ENCODE peak calls at places on chromosome 4, in eight cellular contexts. J, V, I, T, O, P, M and B are unnamed samples.

GRCh38 chr4:19623866-19624265 is 627.8 kb upstream of the SLIT2 start:
- DNase-seq in J (no peak), V (peak), I (no peak), T (peak), O (no peak), P (no peak), M (no peak), B (no peak)

GRCh38 chr4:38034986-38035882 is 75.0 kb downstream of the PTTG2 start:
- DNase-seq in J (peak), V (peak), I (peak), T (peak), O (no peak), P (peak), M (peak), B (peak)

GRCh38 chr4:128256539-128256938 is 31.1 kb downstream of the PGRMC2 start:
- DNase-seq in J (no peak), V (no peak), I (no peak), T (no peak), O (no peak), P (no peak), M (no peak), B (no peak)

GRCh38 chr4:13543648-13544555 is at the start of gene NKX3-2:
- DNase-seq in J (no peak), V (peak), I (peak), T (peak), O (peak), P (no peak), M (no peak), B (no peak)

GRCh38 chr4:3660086-3660927 is 105.9 kb upstream of the ADRA2C start:
- DNase-seq in J (no peak), V (no peak), I (no peak), T (no peak), O (peak), P (no peak), M (no peak), B (no peak)

GRCh38 chr4:25580633-25581467 is 74.8 kb upstream of the SLC34A2 start:
- DNase-seq in J (no peak), V (no peak), I (no peak), T (peak), O (no peak), P (no peak), M (no peak), B (no peak)

GRCh38 chr4:157898836-157899605 is 273.8 kb downstream of the GASK1B start:
- DNase-seq in J (no peak), V (no peak), I (peak), T (no peak), O (no peak), P (no peak), M (no peak), B (no peak)

GRCh38 chr4:173288296-173288695 is 45.9 kb downstream of the HMGB2 start:
- DNase-seq in J (peak), V (peak), I (peak), T (peak), O (peak), P (peak), M (peak), B (peak)

GRCh38 chr4:1367230-1367935 is 20.4 kb downstream of the UVSSA start:
- DNase-seq in J (no peak), V (no peak), I (no peak), T (no peak), O (peak), P (no peak), M (no peak), B (no peak)

GRCh38 chr4:109973529-109973905 is 60.8 kb downstream of the EGF start:
- DNase-seq in J (no peak), V (no peak), I (no peak), T (no peak), O (no peak), P (no peak), M (no peak), B (no peak)

GRCh38 chr4:170400346-170400745 is 310.6 kb upstream of the AADAT start:
- DNase-seq in J (no peak), V (peak), I (peak), T (peak), O (no peak), P (no peak), M (no peak), B (no peak)

GRCh38 chr4:126495163-126495752 is 1137.5 kb upstream of the INTU start:
- DNase-seq in J (no peak), V (no peak), I (no peak), T (no peak), O (no peak), P (no peak), M (no peak), B (no peak)

GRCh38 chr4:53477666-53478065 is 100.2 kb downstream of the FIP1L1 start:
- DNase-seq in J (no peak), V (no peak), I (no peak), T (peak), O (no peak), P (no peak), M (no peak), B (no peak)

GRCh38 chr4:136203199-136203598 is 1329.1 kb downstream of the PCDH18 start:
- DNase-seq in J (no peak), V (no peak), I (no peak), T (no peak), O (no peak), P (no peak), M (no peak), B (no peak)

GRCh38 chr4:102760645-102761477 is at the start of gene MANBA:
- DNase-seq in J (peak), V (peak), I (peak), T (peak), O (peak), P (peak), M (peak), B (peak)

GRCh38 chr4:7828011-7828720 is 111.5 kb downstream of the AFAP1 start:
- DNase-seq in J (peak), V (peak), I (no peak), T (peak), O (no peak), P (peak), M (peak), B (no peak)

GRCh38 chr4:78532046-78532445 is 19.5 kb upstream of the ANXA3 start:
- DNase-seq in J (no peak), V (no peak), I (no peak), T (no peak), O (no peak), P (no peak), M (no peak), B (no peak)

GRCh38 chr4:88442636-88443260 is 14.2 kb upstream of the HERC5 start:
- DNase-seq in J (no peak), V (peak), I (peak), T (no peak), O (no peak), P (no peak), M (no peak), B (no peak)

GRCh38 chr4:109921384-109921808 is 8.7 kb downstream of the EGF start:
- DNase-seq in J (no peak), V (peak), I (peak), T (peak), O (no peak), P (peak), M (no peak), B (peak)

GRCh38 chr4:2244947-2245786 is 3.2 kb upstream of the HAUS3 start:
- DNase-seq in J (no peak), V (no peak), I (no peak), T (no peak), O (no peak), P (no peak), M (no peak), B (peak)

GRCh38 chr4:164648849-164649212 is 105.1 kb upstream of the SMIM31 start:
- DNase-seq in J (no peak), V (peak), I (no peak), T (no peak), O (no peak), P (no peak), M (no peak), B (no peak)

GRCh38 chr4:35252071-35252470 is 992.2 kb downstream of the ARAP2 start:
- DNase-seq in J (no peak), V (no peak), I (no peak), T (no peak), O (no peak), P (no peak), M (no peak), B (no peak)

GRCh38 chr4:101306225-101306624 is 41.1 kb downstream of the PPP3CA start:
- DNase-seq in J (peak), V (peak), I (no peak), T (no peak), O (no peak), P (no peak), M (no peak), B (no peak)

GRCh38 chr4:48129307-48130014 is 4.6 kb downstream of the TXK start:
- DNase-seq in J (peak), V (no peak), I (peak), T (no peak), O (no peak), P (no peak), M (no peak), B (no peak)

GRCh38 chr4:17234678-17235077 is 277.2 kb downstream of the QDPR start:
- DNase-seq in J (no peak), V (no peak), I (no peak), T (no peak), O (no peak), P (no peak), M (no peak), B (no peak)

GRCh38 chr4:166277851-166278250 is 404.8 kb downstream of the TLL1 start:
- DNase-seq in J (no peak), V (no peak), I (no peak), T (no peak), O (no peak), P (no peak), M (no peak), B (no peak)

GRCh38 chr4:3747582-3747906 is 18.6 kb upstream of the ADRA2C start:
- DNase-seq in J (peak), V (no peak), I (peak), T (peak), O (peak), P (no peak), M (no peak), B (peak)

GRCh38 chr4:74516321-74516720 is 71.4 kb downstream of the AREG start:
- DNase-seq in J (no peak), V (no peak), I (no peak), T (peak), O (no peak), P (no peak), M (no peak), B (no peak)

GRCh38 chr4:159105761-159106243 is 2.9 kb downstream of the RAPGEF2 start:
- DNase-seq in J (peak), V (no peak), I (no peak), T (peak), O (no peak), P (peak), M (no peak), B (no peak)

GRCh38 chr4:169774466-169775445 is 17.0 kb upstream of the HPF1 start:
- DNase-seq in J (peak), V (no peak), I (no peak), T (peak), O (peak), P (no peak), M (no peak), B (no peak)

GRCh38 chr4:147970003-147970402 is 238.1 kb downstream of the ARHGAP10 start:
- DNase-seq in J (no peak), V (no peak), I (no peak), T (no peak), O (no peak), P (no peak), M (no peak), B (no peak)

GRCh38 chr4:6422105-6422504 is 50.3 kb downstream of the PPP2R2C start:
- DNase-seq in J (no peak), V (no peak), I (no peak), T (no peak), O (no peak), P (no peak), M (no peak), B (no peak)

GRCh38 chr4:16993966-16994840 is 95.8 kb upstream of the LDB2 start:
- DNase-seq in J (no peak), V (no peak), I (no peak), T (no peak), O (no peak), P (no peak), M (no peak), B (no peak)

GRCh38 chr4:13705521-13706035 is 78.1 kb upstream of the BOD1L1 start:
- DNase-seq in J (no peak), V (peak), I (peak), T (peak), O (no peak), P (no peak), M (no peak), B (no peak)

GRCh38 chr4:88418411-88418810 is 38.5 kb upstream of the HERC5 start:
- DNase-seq in J (no peak), V (no peak), I (no peak), T (no peak), O (no peak), P (no peak), M (no peak), B (no peak)

GRCh38 chr4:25563071-25563564 is 92.5 kb upstream of the SLC34A2 start:
- DNase-seq in J (no peak), V (peak), I (no peak), T (no peak), O (no peak), P (no peak), M (no peak), B (no peak)

GRCh38 chr4:163976588-163976987 is 482.1 kb downstream of the TMA16 start:
- DNase-seq in J (no peak), V (no peak), I (no peak), T (no peak), O (no peak), P (no peak), M (no peak), B (no peak)

GRCh38 chr4:111494471-111494870 is 650.8 kb upstream of the FAM241A start:
- DNase-seq in J (no peak), V (no peak), I (no peak), T (peak), O (no peak), P (peak), M (no peak), B (no peak)

GRCh38 chr4:7705062-7705461 is 234.6 kb downstream of the AFAP1 start:
- DNase-seq in J (no peak), V (no peak), I (no peak), T (peak), O (peak), P (no peak), M (no peak), B (no peak)

GRCh38 chr4:146022541-146022940 is 83.9 kb upstream of the ZNF827 start:
- DNase-seq in J (no peak), V (no peak), I (no peak), T (no peak), O (no peak), P (no peak), M (no peak), B (no peak)